ENCODE peak calls at places on chromosomes 5 and 9, in four cellular contexts. One of them, this sample, is unnamed.

GRCh38 chr5:6551287-6551954 is 81.4 kb downstream of the NSUN2 start:
- DNase-seq in mammary epithelial cell: no peak
- DNase-seq in CD8-positive, alpha-beta T cell: no peak
- DNase-seq in left ventricle myocardium inferior: no peak
- DNase-seq in this sample: no peak

GRCh38 chr9:16133556-16134227 is 580.8 kb downstream of the CCDC171 start:
- DNase-seq in mammary epithelial cell: peak; percentile 28
- DNase-seq in CD8-positive, alpha-beta T cell: no peak
- DNase-seq in left ventricle myocardium inferior: peak; percentile 29
- DNase-seq in this sample: no peak

GRCh38 chr5:157543825-157544622 is 31.6 kb downstream of the ADAM19 start:
- DNase-seq in mammary epithelial cell: no peak
- DNase-seq in CD8-positive, alpha-beta T cell: no peak
- DNase-seq in left ventricle myocardium inferior: no peak
- DNase-seq in this sample: no peak

GRCh38 chr5:135196483-135196882 is 162.5 kb upstream of the PITX1 start:
- DNase-seq in mammary epithelial cell: no peak
- DNase-seq in CD8-positive, alpha-beta T cell: no peak
- DNase-seq in left ventricle myocardium inferior: no peak
- DNase-seq in this sample: no peak

GRCh38 chr5:5209101-5209500 is 69.0 kb downstream of the ADAMTS16 start:
- DNase-seq in mammary epithelial cell: no peak
- DNase-seq in CD8-positive, alpha-beta T cell: no peak
- DNase-seq in left ventricle myocardium inferior: no peak
- DNase-seq in this sample: no peak

GRCh38 chr5:9156282-9156681 is 389.6 kb downstream of the SEMA5A start:
- DNase-seq in mammary epithelial cell: peak; percentile 46
- DNase-seq in CD8-positive, alpha-beta T cell: no peak
- DNase-seq in left ventricle myocardium inferior: no peak
- DNase-seq in this sample: no peak

GRCh38 chr5:151202381-151203139 is 21.3 kb downstream of the CCDC69 start:
- DNase-seq in mammary epithelial cell: peak; percentile 88
- DNase-seq in CD8-positive, alpha-beta T cell: peak; percentile 53
- DNase-seq in left ventricle myocardium inferior: no peak
- DNase-seq in this sample: no peak

GRCh38 chr5:176803943-176804498 is 6.3 kb upstream of the UNC5A start:
- DNase-seq in mammary epithelial cell: peak; percentile 43
- DNase-seq in CD8-positive, alpha-beta T cell: no peak
- DNase-seq in left ventricle myocardium inferior: no peak
- DNase-seq in this sample: no peak

GRCh38 chr9:127586537-127586936 is 25.5 kb upstream of the STXBP1 start:
- DNase-seq in mammary epithelial cell: peak; percentile 56
- DNase-seq in CD8-positive, alpha-beta T cell: peak; percentile 78
- DNase-seq in left ventricle myocardium inferior: peak; percentile 72
- DNase-seq in this sample: peak; percentile 86

GRCh38 chr9:81096667-81097066 is 592.7 kb downstream of the TLE1 start:
- DNase-seq in mammary epithelial cell: peak; percentile 12
- DNase-seq in CD8-positive, alpha-beta T cell: no peak
- DNase-seq in left ventricle myocardium inferior: no peak
- DNase-seq in this sample: peak; percentile 52

GRCh38 chr5:77156379-77156778 is 54.1 kb upstream of the PDE8B start:
- DNase-seq in mammary epithelial cell: no peak
- DNase-seq in CD8-positive, alpha-beta T cell: no peak
- DNase-seq in left ventricle myocardium inferior: no peak
- DNase-seq in this sample: no peak

GRCh38 chr9:112540800-112541199 is 54.2 kb downstream of the KIAA1958 start:
- DNase-seq in mammary epithelial cell: no peak
- DNase-seq in CD8-positive, alpha-beta T cell: no peak
- DNase-seq in left ventricle myocardium inferior: no peak
- DNase-seq in this sample: no peak

GRCh38 chr5:5492087-5492933 is 69.8 kb downstream of the ICE1 start:
- DNase-seq in mammary epithelial cell: peak; percentile 37
- DNase-seq in CD8-positive, alpha-beta T cell: no peak
- DNase-seq in left ventricle myocardium inferior: no peak
- DNase-seq in this sample: no peak

GRCh38 chr9:110900917-110901316 is 137.4 kb downstream of the LPAR1 start:
- DNase-seq in mammary epithelial cell: no peak
- DNase-seq in CD8-positive, alpha-beta T cell: no peak
- DNase-seq in left ventricle myocardium inferior: no peak
- DNase-seq in this sample: no peak

GRCh38 chr5:158273035-158273434 is 414.1 kb upstream of the CLINT1 start:
- DNase-seq in mammary epithelial cell: no peak
- DNase-seq in CD8-positive, alpha-beta T cell: no peak
- DNase-seq in left ventricle myocardium inferior: no peak
- DNase-seq in this sample: no peak

GRCh38 chr5:27216367-27216941 is 178.1 kb upstream of the CDH9 start:
- DNase-seq in mammary epithelial cell: no peak
- DNase-seq in CD8-positive, alpha-beta T cell: no peak
- DNase-seq in left ventricle myocardium inferior: no peak
- DNase-seq in this sample: no peak

GRCh38 chr5:54902817-54903473 is 82.4 kb downstream of the ESM1 start:
- DNase-seq in mammary epithelial cell: peak; percentile 35
- DNase-seq in CD8-positive, alpha-beta T cell: no peak
- DNase-seq in left ventricle myocardium inferior: no peak
- DNase-seq in this sample: no peak

GRCh38 chr5:78008356-78008967 is 232.3 kb upstream of the TBCA start:
- DNase-seq in mammary epithelial cell: peak; percentile 19
- DNase-seq in CD8-positive, alpha-beta T cell: no peak
- DNase-seq in left ventricle myocardium inferior: no peak
- DNase-seq in this sample: no peak

GRCh38 chr5:11146171-11146570 is 385.1 kb upstream of the DAP start:
- DNase-seq in mammary epithelial cell: no peak
- DNase-seq in CD8-positive, alpha-beta T cell: no peak
- DNase-seq in left ventricle myocardium inferior: no peak
- DNase-seq in this sample: no peak

GRCh38 chr9:135878528-135879236 is 28.7 kb downstream of the CAMSAP1 start:
- DNase-seq in mammary epithelial cell: peak; percentile 35
- DNase-seq in CD8-positive, alpha-beta T cell: no peak
- DNase-seq in left ventricle myocardium inferior: no peak
- DNase-seq in this sample: no peak
- H3K4me1 ChIP-seq in mammary epithelial cell: no peaks in the 10 kb centered on the region
- H3K4me1 ChIP-seq in CD8-positive, alpha-beta T cell: no peaks in the 10 kb centered on the region
- H3K4me1 ChIP-seq in left ventricle myocardium inferior: peaks cover 22% of the 10 kb centered on the region
- H3K4me1 ChIP-seq in this sample: no peaks in the 10 kb centered on the region

GRCh38 chr5:3104446-3105047 is 353.1 kb upstream of the IRX2 start:
- DNase-seq in mammary epithelial cell: no peak
- DNase-seq in CD8-positive, alpha-beta T cell: no peak
- DNase-seq in left ventricle myocardium inferior: no peak
- DNase-seq in this sample: no peak
- H3K9me3 ChIP-seq in mammary epithelial cell: peaks cover 10% of the 10 kb centered on the region
- H3K9me3 ChIP-seq in CD8-positive, alpha-beta T cell: no peaks in the 10 kb centered on the region
- H3K9me3 ChIP-seq in left ventricle myocardium inferior: no peaks in the 10 kb centered on the region
- H3K9me3 ChIP-seq in this sample: no peaks in the 10 kb centered on the region

GRCh38 chr9:12975496-12975895 is 200.7 kb downstream of the LURAP1L start:
- DNase-seq in mammary epithelial cell: no peak
- DNase-seq in CD8-positive, alpha-beta T cell: no peak
- DNase-seq in left ventricle myocardium inferior: no peak
- DNase-seq in this sample: no peak

GRCh38 chr9:12973702-12974101 is 198.9 kb downstream of the LURAP1L start:
- DNase-seq in mammary epithelial cell: peak; percentile 37
- DNase-seq in CD8-positive, alpha-beta T cell: no peak
- DNase-seq in left ventricle myocardium inferior: no peak
- DNase-seq in this sample: no peak

GRCh38 chr9:12968093-12968492 is 193.3 kb downstream of the LURAP1L start:
- DNase-seq in mammary epithelial cell: no peak
- DNase-seq in CD8-positive, alpha-beta T cell: no peak
- DNase-seq in left ventricle myocardium inferior: no peak
- DNase-seq in this sample: no peak

GRCh38 chr9:12972608-12973589 is 198.1 kb downstream of the LURAP1L start:
- DNase-seq in mammary epithelial cell: no peak
- DNase-seq in CD8-positive, alpha-beta T cell: no peak
- DNase-seq in left ventricle myocardium inferior: peak; percentile 29
- DNase-seq in this sample: peak; percentile 31
- TF ChIP-seq CTCF in mammary epithelial cell: no peak
- TF ChIP-seq CTCF in CD8-positive, alpha-beta T cell: no peak
- TF ChIP-seq CTCF in left ventricle myocardium inferior: no peak
- TF ChIP-seq CTCF in this sample: no peak

DNA sequence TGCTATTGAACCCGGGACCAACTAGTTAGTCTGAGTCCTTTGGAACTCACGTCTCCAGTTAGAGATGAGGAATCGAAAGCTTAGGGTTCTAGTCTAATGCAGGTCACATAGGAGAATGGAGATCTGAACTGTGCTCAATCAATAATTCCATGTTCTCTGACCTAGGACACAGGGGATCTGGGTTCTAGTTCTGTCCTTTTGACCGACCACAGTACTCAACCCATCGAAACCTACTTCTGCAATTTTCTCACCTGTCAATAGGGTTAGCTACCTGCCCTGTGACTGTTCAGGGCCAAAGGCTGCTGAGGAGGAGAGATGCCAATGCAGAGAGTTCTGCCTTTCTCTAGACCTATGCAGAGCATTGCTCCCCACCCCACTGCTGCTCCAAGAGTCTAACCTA is 187.7 kb downstream of the CDK5RAP2 start:
- DNase-seq in mammary epithelial cell: no peak
- DNase-seq in CD8-positive, alpha-beta T cell: no peak
- DNase-seq in left ventricle myocardium inferior: no peak
- DNase-seq in this sample: no peak
- H3K4me1 ChIP-seq in mammary epithelial cell: peaks cover 25% of the 10 kb centered on the region
- H3K4me1 ChIP-seq in CD8-positive, alpha-beta T cell: peaks cover 18% of the 10 kb centered on the region
- H3K4me1 ChIP-seq in left ventricle myocardium inferior: peaks cover 16% of the 10 kb centered on the region
- H3K4me1 ChIP-seq in this sample: no peaks in the 10 kb centered on the region